ENCODE peak calls at places on chromosomes 12 and 14, in six cellular contexts. M is mucosa of descending colon; H is NCI-H1417; C is naive thymus-derived CD4-positive, alpha-beta T cell; U is naive B cell; S is NCI-H1092 treated with DMSO at 0.1 percent for 48 hours. L is an unnamed sample.

GRCh38 chr14:83085725-83086124 is 1552.1 kb upstream of the SEL1L start:
- DNase-seq in M (no peak), H (no peak), C (no peak), U (no peak), S (no peak), L (no peak)

GRCh38 chr14:67557118-67557517 is 24.0 kb downstream of the PLEKHH1 start:
- DNase-seq in M (no peak), H (no peak), C (no peak), U (no peak), S (no peak), L (no peak)

GRCh38 chr12:6774557-6775062 is 2.3 kb downstream of the LAG3 start:
- DNase-seq in M (no peak), H (no peak), C (no peak), U (no peak), S (no peak), L (no peak)

GRCh38 chr12:75196408-75196807 is 13.2 kb downstream of the KCNC2 start:
- DNase-seq in M (no peak), H (no peak), C (no peak), U (no peak), S (no peak), L (no peak)

GRCh38 chr14:101721111-101721510 is 40.4 kb upstream of the PPP2R5C start:
- DNase-seq in M (no peak), H (no peak), C (no peak), U (no peak), S (no peak), L (no peak)

GRCh38 chr12:66048218-66048842 is 82.2 kb downstream of the LLPH start:
- DNase-seq in M (peak; percentile 62), H (no peak), C (no peak), U (no peak), S (no peak), L (no peak)

GRCh38 chr14:23249810-23250209 is 12.1 kb downstream of the RNF212B start:
- DNase-seq in M (no peak), H (no peak), C (no peak), U (no peak), S (no peak), L (no peak)

GRCh38 chr12:85856966-85857365 is 17.1 kb upstream of the NTS start:
- DNase-seq in M (no peak), H (no peak), C (no peak), U (no peak), S (no peak), L (no peak)

GRCh38 chr14:100581228-100582145 is 5.7 kb downstream of the BEGAIN start:
- DNase-seq in M (no peak), H (no peak), C (no peak), U (no peak), S (no peak), L (no peak)

GRCh38 chr12:62787023-62787422 is 147.9 kb downstream of the PPM1H start:
- DNase-seq in M (no peak), H (no peak), C (no peak), U (no peak), S (no peak), L (no peak)

GRCh38 chr12:90585640-90586304 is 369.2 kb downstream of the CCER1 start:
- DNase-seq in M (no peak), H (no peak), C (no peak), U (no peak), S (no peak), L (no peak)

GRCh38 chr14:39734306-39734705 is 302.1 kb upstream of the FBXO33 start:
- DNase-seq in M (no peak), H (no peak), C (no peak), U (no peak), S (no peak), L (no peak)

GRCh38 chr12:107328442-107329133 is 235.2 kb upstream of the CRY1 start:
- DNase-seq in M (no peak), H (no peak), C (peak; percentile 26), U (no peak), S (no peak), L (no peak)

GRCh38 chr12:51773145-51773869 is 75.2 kb downstream of the FIGNL2 start:
- DNase-seq in M (no peak), H (no peak), C (no peak), U (no peak), S (no peak), L (peak; percentile 56)

GRCh38 chr14:104938436-104938835 is 13.8 kb downstream of the PLD4 start:
- DNase-seq in M (no peak), H (no peak), C (no peak), U (no peak), S (no peak), L (no peak)

GRCh38 chr14:40053396-40053795 is 621.2 kb upstream of the FBXO33 start:
- DNase-seq in M (no peak), H (no peak), C (no peak), U (no peak), S (no peak), L (no peak)

GRCh38 chr12:95976416-95976832 is 19.7 kb downstream of the HAL start:
- DNase-seq in M (no peak), H (no peak), C (no peak), U (no peak), S (no peak), L (no peak)

GRCh38 chr14:78291958-78292357 is 121.8 kb downstream of the NRXN3 start:
- DNase-seq in M (no peak), H (no peak), C (no peak), U (no peak), S (no peak), L (no peak)

GRCh38 chr12:54749191-54749818 is 101.1 kb upstream of the DCD start:
- DNase-seq in M (peak; percentile 19), H (peak; percentile 75), C (no peak), U (peak; percentile 46), S (peak; percentile 68), L (no peak)

GRCh38 chr12:93108958-93109357 is 179.9 kb upstream of the EEA1 start:
- DNase-seq in M (no peak), H (no peak), C (no peak), U (no peak), S (no peak), L (no peak)

GRCh38 chr12:21774358-21775129 is at the start of gene KCNJ8:
- DNase-seq in M (peak; percentile 19), H (peak; percentile 3), C (no peak), U (no peak), S (no peak), L (no peak)

GRCh38 chr14:103862393-103862782 is 15.0 kb upstream of the PPP1R13B start:
- DNase-seq in M (no peak), H (no peak), C (no peak), U (no peak), S (no peak), L (no peak)

GRCh38 chr12:81953541-81953940 is 194.4 kb upstream of the PPFIA2 start:
- DNase-seq in M (no peak), H (no peak), C (no peak), U (no peak), S (no peak), L (no peak)

GRCh38 chr12:109020750-109021380 is at the start of gene SVOP:
- DNase-seq in M (peak; percentile 81), H (peak; percentile 88), C (peak; percentile 41), U (no peak), S (peak; percentile 84), L (peak; percentile 1)

GRCh38 chr14:77761205-77761931 is 412 bp upstream of the SNW1 start:
- DNase-seq in M (peak; percentile 40), H (peak; percentile 98), C (no peak), U (no peak), S (peak; percentile 33), L (peak; percentile 2)

GRCh38 chr12:88325076-88325827 is 183.1 kb downstream of the TMTC3 start:
- DNase-seq in M (peak; percentile 11), H (no peak), C (no peak), U (no peak), S (no peak), L (peak; percentile 80)

GRCh38 chr12:107818984-107819383 is 44.5 kb downstream of the ASCL4 start:
- DNase-seq in M (no peak), H (no peak), C (no peak), U (no peak), S (no peak), L (peak; percentile 31)

GRCh38 chr12:111320233-111321050 is 48.5 kb downstream of the PHETA1 start:
- DNase-seq in M (no peak), H (no peak), C (no peak), U (no peak), S (no peak), L (no peak)

GRCh38 chr12:39123580-39123979 is 218.2 kb upstream of the CPNE8 start:
- DNase-seq in M (no peak), H (no peak), C (no peak), U (no peak), S (no peak), L (no peak)

GRCh38 chr12:6056406-6057211 is 67.9 kb downstream of the VWF start:
- DNase-seq in M (no peak), H (no peak), C (no peak), U (no peak), S (no peak), L (no peak)

GRCh38 chr12:48910196-48910595 is 15.1 kb downstream of the FKBP11 start:
- DNase-seq in M (no peak), H (no peak), C (no peak), U (no peak), S (no peak), L (no peak)

GRCh38 chr12:98373019-98373554 is 142.3 kb upstream of the TMPO start:
- DNase-seq in M (peak; percentile 12), H (peak; percentile 89), C (no peak), U (no peak), S (peak; percentile 71), L (no peak)

GRCh38 chr12:21580748-21581495 is 23.7 kb downstream of the GYS2 start:
- DNase-seq in M (no peak), H (no peak), C (no peak), U (no peak), S (no peak), L (no peak)

GRCh38 chr12:2893007-2893406 is 2.3 kb downstream of the TULP3 start:
- DNase-seq in M (no peak), H (no peak), C (no peak), U (no peak), S (no peak), L (peak; percentile 82)

GRCh38 chr12:96886998-96887677 is 19.9 kb upstream of the NEDD1 start:
- DNase-seq in M (peak; percentile 9), H (no peak), C (no peak), U (no peak), S (no peak), L (no peak)

GRCh38 chr14:58356268-58356667 is 39.5 kb upstream of the TOMM20L start:
- DNase-seq in M (no peak), H (no peak), C (no peak), U (no peak), S (no peak), L (no peak)

GRCh38 chr12:54053625-54054441 is at the start of gene HOXC4:
- DNase-seq in M (no peak), H (no peak), C (no peak), U (no peak), S (no peak), L (no peak)

GRCh38 chr14:99318091-99318958 is 46.3 kb upstream of the BCL11B start:
- DNase-seq in M (peak; percentile 54), H (no peak), C (no peak), U (no peak), S (peak; percentile 8), L (no peak)